ENCODE peak calls at places on chromosome 5, in seven cellular contexts. One of them, this sample, is unnamed.

GRCh38 chr5:8729437-8729836 is 816.4 kb downstream of the SEMA5A start:
- DNase-seq in kidney tubule cell: no peak
- DNase-seq in right atrium auricular region: no peak
- DNase-seq in RWPE2: no peak
- DNase-seq in iPS-NIHi11: no peak
- DNase-seq in SJSA1: no peak
- DNase-seq in activated naive CD8-positive, alpha-beta T cell treated with anti-CD3 and anti-CD28 coated beads, Interleukin-2, amount 50 U/mL, for 24 hours: no peak
- DNase-seq in this sample: no peak

GRCh38 chr5:176844706-176845391 is 34.5 kb downstream of the UNC5A start:
- DNase-seq in kidney tubule cell: peak; percentile 79
- DNase-seq in right atrium auricular region: no peak
- DNase-seq in RWPE2: no peak
- DNase-seq in iPS-NIHi11: no peak
- DNase-seq in SJSA1: no peak
- DNase-seq in activated naive CD8-positive, alpha-beta T cell treated with anti-CD3 and anti-CD28 coated beads, Interleukin-2, amount 50 U/mL, for 24 hours: no peak
- DNase-seq in this sample: no peak

GRCh38 chr5:3381206-3381825 is 214.3 kb upstream of the IRX1 start:
- DNase-seq in kidney tubule cell: no peak
- DNase-seq in right atrium auricular region: peak; percentile 23
- DNase-seq in RWPE2: no peak
- DNase-seq in iPS-NIHi11: no peak
- DNase-seq in SJSA1: peak; percentile 35
- DNase-seq in activated naive CD8-positive, alpha-beta T cell treated with anti-CD3 and anti-CD28 coated beads, Interleukin-2, amount 50 U/mL, for 24 hours: no peak
- DNase-seq in this sample: no peak

GRCh38 chr5:87300176-87300575 is 32.5 kb downstream of the RASA1 start:
- DNase-seq in kidney tubule cell: peak; percentile 47
- DNase-seq in right atrium auricular region: no peak
- DNase-seq in RWPE2: no peak
- DNase-seq in iPS-NIHi11: no peak
- DNase-seq in SJSA1: no peak
- DNase-seq in activated naive CD8-positive, alpha-beta T cell treated with anti-CD3 and anti-CD28 coated beads, Interleukin-2, amount 50 U/mL, for 24 hours: no peak
- DNase-seq in this sample: no peak

GRCh38 chr5:90096415-90097081 is 313.0 kb downstream of the CETN3 start:
- DNase-seq in kidney tubule cell: peak; percentile 54
- DNase-seq in right atrium auricular region: peak; percentile 71
- DNase-seq in RWPE2: peak; percentile 93
- DNase-seq in iPS-NIHi11: no peak
- DNase-seq in SJSA1: peak; percentile 79
- DNase-seq in activated naive CD8-positive, alpha-beta T cell treated with anti-CD3 and anti-CD28 coated beads, Interleukin-2, amount 50 U/mL, for 24 hours: no peak
- DNase-seq in this sample: no peak

GRCh38 chr5:34699155-34700077 is 43.3 kb downstream of the RAI14 start:
- DNase-seq in kidney tubule cell: no peak
- DNase-seq in right atrium auricular region: no peak
- DNase-seq in RWPE2: no peak
- DNase-seq in iPS-NIHi11: peak; percentile 55
- DNase-seq in SJSA1: no peak
- DNase-seq in activated naive CD8-positive, alpha-beta T cell treated with anti-CD3 and anti-CD28 coated beads, Interleukin-2, amount 50 U/mL, for 24 hours: no peak
- DNase-seq in this sample: no peak

GRCh38 chr5:41763096-41763495 is 107.1 kb downstream of the OXCT1 start:
- DNase-seq in kidney tubule cell: peak; percentile 65
- DNase-seq in right atrium auricular region: no peak
- DNase-seq in RWPE2: no peak
- DNase-seq in iPS-NIHi11: no peak
- DNase-seq in SJSA1: no peak
- DNase-seq in activated naive CD8-positive, alpha-beta T cell treated with anti-CD3 and anti-CD28 coated beads, Interleukin-2, amount 50 U/mL, for 24 hours: no peak
- DNase-seq in this sample: no peak

GRCh38 chr5:84287964-84288363 is 96.7 kb downstream of the EDIL3 start:
- DNase-seq in kidney tubule cell: peak; percentile 52
- DNase-seq in right atrium auricular region: no peak
- DNase-seq in RWPE2: no peak
- DNase-seq in iPS-NIHi11: no peak
- DNase-seq in SJSA1: peak; percentile 69
- DNase-seq in activated naive CD8-positive, alpha-beta T cell treated with anti-CD3 and anti-CD28 coated beads, Interleukin-2, amount 50 U/mL, for 24 hours: no peak
- DNase-seq in this sample: peak; percentile 5

GRCh38 chr5:9653811-9654210 is 23.7 kb upstream of the TAS2R1 start:
- DNase-seq in kidney tubule cell: peak; percentile 84
- DNase-seq in right atrium auricular region: no peak
- DNase-seq in RWPE2: no peak
- DNase-seq in iPS-NIHi11: no peak
- DNase-seq in SJSA1: peak; percentile 85
- DNase-seq in activated naive CD8-positive, alpha-beta T cell treated with anti-CD3 and anti-CD28 coated beads, Interleukin-2, amount 50 U/mL, for 24 hours: no peak
- DNase-seq in this sample: no peak

This sample was measured in DND-41.